ENCODE peak calls at places on chromosome 16, in six cellular contexts. One of them, this sample, is unnamed.

GRCh38 chr16:85080923-85081498 is 31.3 kb downstream of the CIBAR2 start:
- DNase-seq in left ventricle myocardium inferior: no peak
- DNase-seq in RWPE1: no peak
- DNase-seq in IMR-90: no peak
- DNase-seq in thyroid gland: no peak
- DNase-seq in body of pancreas: no peak
- DNase-seq in this sample: no peak

GRCh38 chr16:21608647-21609328 is 9.4 kb downstream of the METTL9 start:
- DNase-seq in left ventricle myocardium inferior: no peak
- DNase-seq in RWPE1: no peak
- DNase-seq in IMR-90: no peak
- DNase-seq in thyroid gland: no peak
- DNase-seq in body of pancreas: no peak
- DNase-seq in this sample: no peak

GRCh38 chr16:89690392-89690901 is 4.0 kb downstream of the CDK10 start:
- DNase-seq in left ventricle myocardium inferior: no peak
- DNase-seq in RWPE1: no peak
- DNase-seq in IMR-90: no peak
- DNase-seq in thyroid gland: no peak
- DNase-seq in body of pancreas: no peak
- DNase-seq in this sample: no peak

GRCh38 chr16:23072769-23073549 is 76.3 kb downstream of the USP31 start:
- DNase-seq in left ventricle myocardium inferior: no peak
- DNase-seq in RWPE1: peak; percentile 87
- DNase-seq in IMR-90: peak; percentile 63
- DNase-seq in thyroid gland: no peak
- DNase-seq in body of pancreas: no peak
- DNase-seq in this sample: no peak

GRCh38 chr16:72921106-72921505 is 126.8 kb downstream of the ZFHX3 start:
- DNase-seq in left ventricle myocardium inferior: no peak
- DNase-seq in RWPE1: no peak
- DNase-seq in IMR-90: no peak
- DNase-seq in thyroid gland: no peak
- DNase-seq in body of pancreas: no peak
- DNase-seq in this sample: no peak

GRCh38 chr16:3171181-3171854 is 16.7 kb upstream of the OR1F1 start:
- DNase-seq in left ventricle myocardium inferior: no peak
- DNase-seq in RWPE1: no peak
- DNase-seq in IMR-90: no peak
- DNase-seq in thyroid gland: no peak
- DNase-seq in body of pancreas: no peak
- DNase-seq in this sample: no peak

GRCh38 chr16:12126091-12126806 is 149.7 kb downstream of the SNX29 start:
- DNase-seq in left ventricle myocardium inferior: no peak
- DNase-seq in RWPE1: peak; percentile 22
- DNase-seq in IMR-90: no peak
- DNase-seq in thyroid gland: no peak
- DNase-seq in body of pancreas: no peak
- DNase-seq in this sample: no peak

GRCh38 chr16:66081967-66082366 is 284.5 kb upstream of the CDH5 start:
- DNase-seq in left ventricle myocardium inferior: no peak
- DNase-seq in RWPE1: peak; percentile 92
- DNase-seq in IMR-90: peak; percentile 94
- DNase-seq in thyroid gland: no peak
- DNase-seq in body of pancreas: no peak
- DNase-seq in this sample: no peak

GRCh38 chr16:81524382-81524781 is 79.8 kb downstream of the CMIP start:
- DNase-seq in left ventricle myocardium inferior: no peak
- DNase-seq in RWPE1: no peak
- DNase-seq in IMR-90: no peak
- DNase-seq in thyroid gland: no peak
- DNase-seq in body of pancreas: no peak
- DNase-seq in this sample: peak; percentile 25

GRCh38 chr16:76176153-76176552 is 101.0 kb upstream of the CNTNAP4 start:
- DNase-seq in left ventricle myocardium inferior: no peak
- DNase-seq in RWPE1: no peak
- DNase-seq in IMR-90: no peak
- DNase-seq in thyroid gland: no peak
- DNase-seq in body of pancreas: no peak
- DNase-seq in this sample: no peak

GRCh38 chr16:89964201-89964600 is 15.6 kb downstream of the DEF8 start:
- DNase-seq in left ventricle myocardium inferior: no peak
- DNase-seq in RWPE1: no peak
- DNase-seq in IMR-90: no peak
- DNase-seq in thyroid gland: no peak
- DNase-seq in body of pancreas: no peak
- DNase-seq in this sample: no peak

GRCh38 chr16:88655733-88656281 is 5.0 kb upstream of the CYBA start:
- DNase-seq in left ventricle myocardium inferior: no peak
- DNase-seq in RWPE1: no peak
- DNase-seq in IMR-90: no peak
- DNase-seq in thyroid gland: no peak
- DNase-seq in body of pancreas: no peak
- DNase-seq in this sample: no peak

GRCh38 chr16:89550421-89550988 is 10.0 kb upstream of the RPL13 start:
- DNase-seq in left ventricle myocardium inferior: no peak
- DNase-seq in RWPE1: no peak
- DNase-seq in IMR-90: no peak
- DNase-seq in thyroid gland: no peak
- DNase-seq in body of pancreas: no peak
- DNase-seq in this sample: no peak

GRCh38 chr16:11658896-11659708 is 9.2 kb upstream of the SNN start:
- DNase-seq in left ventricle myocardium inferior: no peak
- DNase-seq in RWPE1: peak; percentile 87
- DNase-seq in IMR-90: no peak
- DNase-seq in thyroid gland: no peak
- DNase-seq in body of pancreas: no peak
- DNase-seq in this sample: no peak

GRCh38 chr16:68978303-68978954 is 127.0 kb upstream of the HAS3 start:
- DNase-seq in left ventricle myocardium inferior: no peak
- DNase-seq in RWPE1: no peak
- DNase-seq in IMR-90: peak; percentile 28
- DNase-seq in thyroid gland: peak; percentile 16
- DNase-seq in body of pancreas: no peak
- DNase-seq in this sample: no peak

GRCh38 chr16:15776572-15776971 is 80.3 kb downstream of the MYH11 start:
- DNase-seq in left ventricle myocardium inferior: no peak
- DNase-seq in RWPE1: no peak
- DNase-seq in IMR-90: no peak
- DNase-seq in thyroid gland: no peak
- DNase-seq in body of pancreas: no peak
- DNase-seq in this sample: no peak

GRCh38 chr16:22220714-22221113 is 14.6 kb downstream of the EEF2K start:
- DNase-seq in left ventricle myocardium inferior: peak; percentile 47
- DNase-seq in RWPE1: no peak
- DNase-seq in IMR-90: no peak
- DNase-seq in thyroid gland: no peak
- DNase-seq in body of pancreas: peak; percentile 15
- DNase-seq in this sample: no peak

GRCh38 chr16:80804451-80805383 is at the start of gene CDYL2:
- DNase-seq in left ventricle myocardium inferior: peak; percentile 48
- DNase-seq in RWPE1: peak; percentile 20
- DNase-seq in IMR-90: peak; percentile 2
- DNase-seq in thyroid gland: peak; percentile 36
- DNase-seq in body of pancreas: peak; percentile 69
- DNase-seq in this sample: peak; percentile 10

DNA sequence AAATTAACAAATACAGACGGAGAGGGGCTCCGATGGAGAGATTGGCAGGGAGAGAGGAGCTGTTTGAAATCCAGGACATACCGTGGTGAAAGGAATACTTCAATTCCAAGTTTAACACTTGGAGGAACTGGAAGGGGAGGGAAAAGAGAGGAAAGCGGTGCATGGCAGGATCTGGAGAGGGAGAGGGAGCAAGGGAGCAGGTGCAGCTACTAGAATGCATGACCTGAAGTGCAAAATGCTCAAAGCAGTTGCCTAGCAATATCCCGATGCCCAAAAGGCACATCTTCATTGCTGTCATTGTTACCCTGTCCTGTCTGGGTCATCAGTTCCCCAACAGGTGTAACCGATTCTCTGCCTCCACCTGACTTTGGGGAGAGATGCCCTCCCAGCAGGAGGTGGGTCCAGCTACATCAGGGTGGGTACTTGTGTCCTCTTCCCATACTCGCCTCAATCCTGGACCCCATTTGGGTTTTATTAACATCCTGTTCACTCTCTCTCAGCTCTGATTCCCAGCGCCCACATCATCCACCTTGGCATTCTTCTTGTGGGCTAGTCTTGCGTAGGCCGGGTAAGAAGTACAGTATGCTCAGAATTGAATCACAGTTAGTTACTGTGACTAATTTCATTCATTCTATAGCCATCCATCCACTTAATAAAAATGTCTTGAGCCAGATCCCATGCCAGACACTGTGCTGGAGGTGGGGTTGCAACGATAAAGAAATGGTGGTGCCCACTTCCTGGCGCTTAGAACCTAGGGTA is 37.4 kb upstream of the EMP2 start:
- DNase-seq in left ventricle myocardium inferior: no peak
- DNase-seq in RWPE1: peak; percentile 73
- DNase-seq in IMR-90: no peak
- DNase-seq in thyroid gland: no peak
- DNase-seq in body of pancreas: no peak
- DNase-seq in this sample: no peak
- H3K27ac ChIP-seq in left ventricle myocardium inferior: peak overlapping the region; percentile 73
- H3K27ac ChIP-seq in RWPE1: peak overlapping the region; percentile 92
- H3K27ac ChIP-seq in IMR-90: no peak overlapping the region
- H3K27ac ChIP-seq in thyroid gland: no peak overlapping the region
- H3K27ac ChIP-seq in body of pancreas: no peak overlapping the region
- H3K27ac ChIP-seq in this sample: no peak overlapping the region

DNA sequence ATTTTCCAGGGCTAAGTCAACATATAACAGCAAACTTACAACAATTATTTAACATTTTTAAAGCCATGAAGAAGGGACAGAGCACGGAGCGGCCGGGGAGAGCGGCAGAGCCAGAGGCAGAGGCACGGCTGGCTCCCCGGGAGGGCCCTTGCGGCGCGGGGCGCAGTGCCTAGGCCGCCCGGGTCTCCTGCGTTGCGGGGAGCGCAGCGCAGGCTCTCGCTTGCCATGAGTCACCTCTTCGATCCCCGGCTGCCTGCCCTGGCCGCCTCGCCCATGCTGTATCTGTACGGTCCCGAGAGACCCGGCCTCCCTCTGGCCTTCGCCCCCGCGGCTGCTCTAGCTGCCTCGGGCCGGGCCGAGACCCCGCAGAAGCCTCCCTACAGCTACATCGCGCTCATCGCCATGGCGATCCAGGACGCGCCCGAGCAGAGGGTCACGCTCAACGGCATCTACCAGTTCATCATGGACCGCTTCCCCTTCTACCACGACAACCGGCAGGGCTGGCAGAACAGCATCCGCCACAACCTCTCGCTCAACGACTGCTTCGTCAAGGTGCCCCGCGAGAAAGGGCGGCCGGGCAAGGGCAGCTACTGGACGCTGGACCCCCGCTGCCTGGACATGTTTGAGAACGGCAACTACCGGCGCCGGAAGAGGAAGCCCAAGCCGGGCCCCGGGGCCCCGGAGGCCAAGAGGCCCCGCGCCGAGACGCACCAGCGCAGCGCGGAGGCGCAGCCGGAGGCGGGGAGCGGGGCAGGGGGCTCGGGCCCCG is at the start of gene FOXL1:
- DNase-seq in left ventricle myocardium inferior: peak; percentile 57
- DNase-seq in RWPE1: no peak
- DNase-seq in IMR-90: peak; percentile 80
- DNase-seq in thyroid gland: no peak
- DNase-seq in body of pancreas: no peak
- DNase-seq in this sample: no peak
- TF ChIP-seq CTCF in left ventricle myocardium inferior: no peak
- TF ChIP-seq CTCF in RWPE1: no peak
- TF ChIP-seq CTCF in IMR-90: no peak
- TF ChIP-seq CTCF in thyroid gland: no peak
- TF ChIP-seq CTCF in body of pancreas: no peak
- TF ChIP-seq CTCF in this sample: no peak

DNA sequence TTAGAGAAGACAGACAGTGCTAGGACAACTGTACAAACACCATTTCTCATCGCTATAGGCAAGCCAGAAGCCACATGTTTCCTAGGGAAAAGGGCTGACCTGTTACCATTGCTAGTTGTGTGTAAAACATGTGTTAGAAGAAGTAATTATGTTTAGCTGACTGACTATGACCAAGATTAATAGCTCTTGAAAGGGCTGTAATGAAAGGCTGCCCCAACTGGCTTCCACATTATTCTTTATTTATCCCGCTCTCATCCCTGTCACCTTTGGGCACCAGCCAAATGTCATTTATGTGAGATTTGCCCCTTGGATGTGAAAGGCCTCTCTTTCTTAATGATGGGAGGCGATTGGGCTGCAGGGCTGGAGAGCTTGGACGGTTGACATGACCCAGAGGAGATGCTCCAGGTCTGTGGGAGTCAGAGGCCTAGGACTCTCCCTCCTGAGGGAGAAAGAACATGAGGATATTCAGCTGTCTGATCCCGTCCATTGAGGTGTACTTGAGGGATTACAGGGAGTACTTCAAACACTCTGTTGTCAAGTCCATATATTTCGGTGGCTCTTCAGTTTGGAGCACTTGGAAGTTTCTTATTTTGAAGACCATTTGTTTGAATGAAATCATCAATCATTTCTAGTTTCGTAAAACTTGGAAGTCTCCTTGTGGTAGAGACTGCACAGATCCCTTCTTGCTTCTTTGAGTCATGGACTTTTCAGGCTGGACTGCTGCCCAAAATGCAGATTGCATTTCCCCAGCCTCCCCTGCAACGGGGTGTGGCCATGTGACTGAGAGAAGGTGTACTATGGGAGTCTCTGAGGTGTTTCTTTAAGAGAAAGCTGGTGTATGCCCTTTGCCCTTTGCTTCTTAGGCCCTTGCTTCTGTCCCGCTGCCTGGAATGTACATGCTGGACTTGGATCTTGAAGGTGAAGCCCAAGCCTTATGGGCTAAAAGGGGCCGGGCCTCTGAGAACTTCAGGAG is 51.3 kb downstream of the FTO start:
- DNase-seq in left ventricle myocardium inferior: no peak
- DNase-seq in RWPE1: peak; percentile 40
- DNase-seq in IMR-90: peak; percentile 60
- DNase-seq in thyroid gland: peak; percentile 63
- DNase-seq in body of pancreas: peak; percentile 78
- DNase-seq in this sample: no peak
- H3K27ac ChIP-seq in left ventricle myocardium inferior: no peak overlapping the region
- H3K27ac ChIP-seq in RWPE1: peak overlapping the region; percentile 60
- H3K27ac ChIP-seq in IMR-90: no peak overlapping the region
- H3K27ac ChIP-seq in thyroid gland: peak overlapping the region; percentile 86
- H3K27ac ChIP-seq in body of pancreas: peak overlapping the region; percentile 8
- H3K27ac ChIP-seq in this sample: no peak overlapping the region

GRCh38 chr16:9254863-9255262 is 163.4 kb downstream of the HAPSTR1 start:
- DNase-seq in left ventricle myocardium inferior: no peak
- DNase-seq in RWPE1: no peak
- DNase-seq in IMR-90: no peak
- DNase-seq in thyroid gland: no peak
- DNase-seq in body of pancreas: no peak
- DNase-seq in this sample: no peak

GRCh38 chr16:9257843-9258242 is 166.4 kb downstream of the HAPSTR1 start:
- DNase-seq in left ventricle myocardium inferior: no peak
- DNase-seq in RWPE1: no peak
- DNase-seq in IMR-90: no peak
- DNase-seq in thyroid gland: no peak
- DNase-seq in body of pancreas: no peak
- DNase-seq in this sample: no peak

GRCh38 chr16:9258423-9259051 is 167.1 kb downstream of the HAPSTR1 start:
- DNase-seq in left ventricle myocardium inferior: no peak
- DNase-seq in RWPE1: peak; percentile 32
- DNase-seq in IMR-90: peak; percentile 1
- DNase-seq in thyroid gland: peak; percentile 32
- DNase-seq in body of pancreas: peak; percentile 61
- DNase-seq in this sample: no peak

GRCh38 chr16:9259914-9260608 is 168.6 kb downstream of the HAPSTR1 start:
- DNase-seq in left ventricle myocardium inferior: no peak
- DNase-seq in RWPE1: no peak
- DNase-seq in IMR-90: no peak
- DNase-seq in thyroid gland: no peak
- DNase-seq in body of pancreas: peak; percentile 61
- DNase-seq in this sample: no peak

GRCh38 chr16:9256196-9256595 is 164.8 kb downstream of the HAPSTR1 start:
- DNase-seq in left ventricle myocardium inferior: peak; percentile 13
- DNase-seq in RWPE1: peak; percentile 12
- DNase-seq in IMR-90: no peak
- DNase-seq in thyroid gland: peak; percentile 42
- DNase-seq in body of pancreas: peak; percentile 80
- DNase-seq in this sample: no peak
- TF ChIP-seq CTCF in left ventricle myocardium inferior: peak; percentile 57
- TF ChIP-seq CTCF in RWPE1: peak; percentile 37
- TF ChIP-seq CTCF in IMR-90: peak; percentile 12
- TF ChIP-seq CTCF in thyroid gland: peak; percentile 32
- TF ChIP-seq CTCF in body of pancreas: peak; percentile 59
- TF ChIP-seq CTCF in this sample: no peak